ENCODE peak calls at places on chromosomes 12 and 14, in eight cellular contexts. One of them, this sample, is unnamed.

GRCh38 chr14:60035177-60035576 is 56.5 kb upstream of the PCNX4 start:
- DNase-seq in A549: no peak
- DNase-seq in breast epithelium: no peak
- DNase-seq in NB4: no peak
- DNase-seq in testis: no peak
- DNase-seq in suprapubic skin: no peak
- DNase-seq in stomach: no peak
- DNase-seq in adrenal gland: no peak
- DNase-seq in this sample: no peak

GRCh38 chr12:80017261-80017870 is 82.0 kb upstream of the OTOGL start:
- DNase-seq in testis: no peak
- DNase-seq in adrenal gland: no peak
- DNase-seq in breast epithelium: peak
- DNase-seq in stomach: no peak
- DNase-seq in A549: no peak
- DNase-seq in suprapubic skin: no peak
- DNase-seq in NB4: no peak
- DNase-seq in this sample: no peak

GRCh38 chr14:63032056-63032455 is 13.2 kb downstream of the KCNH5 start:
- DNase-seq in testis: no peak
- DNase-seq in adrenal gland: no peak
- DNase-seq in NB4: no peak
- DNase-seq in A549: no peak
- DNase-seq in stomach: no peak
- DNase-seq in breast epithelium: no peak
- DNase-seq in suprapubic skin: no peak
- DNase-seq in this sample: no peak

GRCh38 chr12:2290091-2290490 is 237.3 kb downstream of the CACNA1C start:
- DNase-seq in stomach: no peak
- DNase-seq in A549: no peak
- DNase-seq in adrenal gland: no peak
- DNase-seq in breast epithelium: no peak
- DNase-seq in testis: no peak
- DNase-seq in NB4: no peak
- DNase-seq in suprapubic skin: no peak
- DNase-seq in this sample: no peak

GRCh38 chr12:41724216-41724615 is 420.5 kb downstream of the GXYLT1 start:
- DNase-seq in testis: no peak
- DNase-seq in A549: no peak
- DNase-seq in suprapubic skin: no peak
- DNase-seq in NB4: peak
- DNase-seq in adrenal gland: no peak
- DNase-seq in stomach: no peak
- DNase-seq in breast epithelium: no peak
- DNase-seq in this sample: no peak

GRCh38 chr12:108373111-108373510 is 34.0 kb upstream of the CMKLR1 start:
- DNase-seq in breast epithelium: no peak
- DNase-seq in suprapubic skin: no peak
- DNase-seq in testis: no peak
- DNase-seq in adrenal gland: no peak
- DNase-seq in NB4: no peak
- DNase-seq in stomach: no peak
- DNase-seq in A549: no peak
- DNase-seq in this sample: no peak

GRCh38 chr12:55728185-55728931 is 451 bp downstream of the CD63 start:
- DNase-seq in A549: peak
- DNase-seq in breast epithelium: no peak
- DNase-seq in stomach: peak
- DNase-seq in suprapubic skin: peak
- DNase-seq in adrenal gland: peak
- DNase-seq in testis: peak
- DNase-seq in NB4: peak
- DNase-seq in this sample: peak

GRCh38 chr12:54141534-54142475 is 47.0 kb downstream of the SMUG1 start:
- DNase-seq in adrenal gland: no peak
- DNase-seq in suprapubic skin: no peak
- DNase-seq in breast epithelium: no peak
- DNase-seq in NB4: no peak
- DNase-seq in testis: no peak
- DNase-seq in stomach: no peak
- DNase-seq in A549: no peak
- DNase-seq in this sample: no peak

GRCh38 chr14:96268426-96269358 is 12.7 kb downstream of the BDKRB1 start:
- DNase-seq in breast epithelium: no peak
- DNase-seq in stomach: no peak
- DNase-seq in suprapubic skin: peak
- DNase-seq in A549: peak
- DNase-seq in NB4: peak
- DNase-seq in adrenal gland: peak
- DNase-seq in testis: no peak
- DNase-seq in this sample: no peak
- TF ChIP-seq POLR2A in breast epithelium: no peak
- TF ChIP-seq POLR2A in stomach: no peak
- TF ChIP-seq POLR2A in suprapubic skin: no peak
- TF ChIP-seq POLR2A in A549: no peak
- TF ChIP-seq POLR2A in NB4: no peak
- TF ChIP-seq POLR2A in adrenal gland: no peak
- TF ChIP-seq POLR2A in testis: no peak
- TF ChIP-seq POLR2A in this sample: no peak

GRCh38 chr12:70365648-70366518 is at the start of gene KCNMB4:
- DNase-seq in adrenal gland: peak
- DNase-seq in NB4: peak
- DNase-seq in breast epithelium: no peak
- DNase-seq in testis: peak
- DNase-seq in suprapubic skin: peak
- DNase-seq in A549: peak
- DNase-seq in stomach: peak
- DNase-seq in this sample: peak

GRCh38 chr12:70366581-70367267 is 634 bp downstream of the KCNMB4 start:
- DNase-seq in stomach: peak
- DNase-seq in A549: peak
- DNase-seq in testis: peak
- DNase-seq in adrenal gland: peak
- DNase-seq in NB4: peak
- DNase-seq in suprapubic skin: no peak
- DNase-seq in breast epithelium: no peak
- DNase-seq in this sample: peak

GRCh38 chr12:70365398-70365647 is 767 bp upstream of the KCNMB4 start:
- DNase-seq in stomach: no peak
- DNase-seq in A549: no peak
- DNase-seq in NB4: no peak
- DNase-seq in adrenal gland: no peak
- DNase-seq in breast epithelium: no peak
- DNase-seq in testis: peak
- DNase-seq in suprapubic skin: no peak
- DNase-seq in this sample: no peak

GRCh38 chr12:70364695-70365397 is 1.2 kb upstream of the KCNMB4 start:
- DNase-seq in adrenal gland: no peak
- DNase-seq in testis: peak
- DNase-seq in A549: peak
- DNase-seq in suprapubic skin: no peak
- DNase-seq in breast epithelium: no peak
- DNase-seq in stomach: no peak
- DNase-seq in NB4: no peak
- DNase-seq in this sample: no peak

GRCh38 chr12:70367268-70368141 is 1.4 kb downstream of the KCNMB4 start:
- DNase-seq in breast epithelium: no peak
- DNase-seq in suprapubic skin: no peak
- DNase-seq in A549: no peak
- DNase-seq in NB4: no peak
- DNase-seq in adrenal gland: peak
- DNase-seq in stomach: no peak
- DNase-seq in testis: no peak
- DNase-seq in this sample: no peak
- H3K4me3 ChIP-seq in breast epithelium: peak
- H3K4me3 ChIP-seq in suprapubic skin: peak
- H3K4me3 ChIP-seq in A549: peak
- H3K4me3 ChIP-seq in NB4: no peak
- H3K4me3 ChIP-seq in adrenal gland: peak
- H3K4me3 ChIP-seq in stomach: peak
- H3K4me3 ChIP-seq in testis: peak
- H3K4me3 ChIP-seq in this sample: peak

GRCh38 chr14:99581371-99581770 is 22.6 kb downstream of the CCDC85C start:
- DNase-seq in testis: no peak
- DNase-seq in breast epithelium: no peak
- DNase-seq in suprapubic skin: no peak
- DNase-seq in A549: no peak
- DNase-seq in adrenal gland: no peak
- DNase-seq in stomach: no peak
- DNase-seq in NB4: no peak
- DNase-seq in this sample: no peak

GRCh38 chr14:99576761-99577705 is 27.0 kb downstream of the CCDC85C start:
- DNase-seq in stomach: no peak
- DNase-seq in breast epithelium: no peak
- DNase-seq in testis: no peak
- DNase-seq in NB4: no peak
- DNase-seq in suprapubic skin: no peak
- DNase-seq in adrenal gland: no peak
- DNase-seq in A549: no peak
- DNase-seq in this sample: no peak

GRCh38 chr14:99579903-99580570 is 24.0 kb downstream of the CCDC85C start:
- DNase-seq in NB4: no peak
- DNase-seq in suprapubic skin: no peak
- DNase-seq in adrenal gland: no peak
- DNase-seq in stomach: peak
- DNase-seq in A549: peak
- DNase-seq in testis: no peak
- DNase-seq in breast epithelium: peak
- DNase-seq in this sample: no peak

GRCh38 chr14:99578541-99579044 is 25.4 kb downstream of the CCDC85C start:
- DNase-seq in breast epithelium: no peak
- DNase-seq in suprapubic skin: no peak
- DNase-seq in testis: no peak
- DNase-seq in adrenal gland: peak
- DNase-seq in A549: peak
- DNase-seq in NB4: no peak
- DNase-seq in stomach: no peak
- DNase-seq in this sample: peak

DNA sequence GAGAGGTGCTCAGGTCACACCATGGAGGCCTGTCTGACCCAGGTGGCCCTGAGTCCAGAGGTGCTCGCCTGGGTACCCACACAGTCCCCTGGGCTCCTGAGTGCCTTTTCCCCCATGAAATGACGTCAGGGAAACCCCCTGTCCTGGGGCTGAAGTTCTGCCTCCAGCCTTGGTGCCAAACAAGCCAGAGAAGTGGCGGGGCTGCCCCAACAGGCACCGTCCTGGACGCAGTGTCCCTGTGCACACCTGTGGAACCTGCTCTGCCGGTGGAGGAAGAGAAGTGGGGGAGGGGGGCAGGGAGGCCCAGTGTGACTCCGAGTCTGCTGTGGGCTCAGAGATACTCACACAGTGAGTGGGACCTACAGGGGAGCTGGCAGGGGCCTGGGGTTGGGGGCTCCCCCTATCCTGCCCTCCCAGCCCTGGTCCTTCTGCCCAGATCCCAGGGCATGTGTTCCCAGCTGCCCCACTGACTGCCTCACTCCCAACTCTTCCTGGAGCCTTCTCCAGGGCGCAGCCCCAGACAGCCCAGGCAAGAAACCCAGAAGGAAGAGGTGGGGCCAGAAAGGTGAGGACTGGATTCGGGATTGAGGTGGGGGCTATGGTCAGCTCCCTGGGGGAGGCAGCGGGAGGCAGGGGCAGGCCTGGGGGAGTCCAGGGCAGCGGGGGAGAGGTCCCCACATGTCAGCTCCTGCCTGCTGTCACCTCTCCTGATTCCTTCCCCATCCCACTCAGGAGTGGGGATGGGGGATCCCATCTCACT is 24.8 kb downstream of the CCDC85C start:
- DNase-seq in breast epithelium: peak
- DNase-seq in NB4: no peak
- DNase-seq in A549: peak
- DNase-seq in adrenal gland: no peak
- DNase-seq in stomach: peak
- DNase-seq in testis: no peak
- DNase-seq in suprapubic skin: no peak
- DNase-seq in this sample: no peak
- TF ChIP-seq POLR2A in breast epithelium: no peak
- TF ChIP-seq POLR2A in NB4: no peak
- TF ChIP-seq POLR2A in A549: no peak
- TF ChIP-seq POLR2A in adrenal gland: no peak
- TF ChIP-seq POLR2A in stomach: no peak
- TF ChIP-seq POLR2A in testis: no peak
- TF ChIP-seq POLR2A in suprapubic skin: no peak
- TF ChIP-seq POLR2A in this sample: no peak

DNA sequence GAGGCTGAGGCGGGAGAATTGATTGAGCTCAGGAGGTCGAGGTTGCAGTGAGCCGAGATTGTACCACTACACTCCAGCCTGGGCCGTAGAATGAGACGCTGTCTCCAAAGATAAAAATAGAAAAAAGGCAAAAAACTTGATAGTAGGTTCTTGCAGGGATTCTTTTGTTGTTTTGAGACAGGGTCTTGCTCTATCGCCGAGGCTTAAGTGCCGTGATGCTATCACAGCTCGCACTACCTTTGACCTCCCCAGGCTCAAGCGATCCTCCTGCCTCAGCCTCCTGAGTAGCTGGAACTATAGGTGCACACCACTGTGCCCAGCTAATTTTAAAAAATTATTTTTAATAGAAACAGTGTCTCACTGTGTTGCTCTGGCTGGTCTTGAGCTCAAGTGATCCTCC is 4.7 kb downstream of the GOLGA5 start:
- DNase-seq in stomach: no peak
- DNase-seq in adrenal gland: no peak
- DNase-seq in breast epithelium: no peak
- DNase-seq in suprapubic skin: no peak
- DNase-seq in NB4: no peak
- DNase-seq in A549: no peak
- DNase-seq in testis: no peak
- DNase-seq in this sample: no peak
- H3K4me3 ChIP-seq in stomach: no peak
- H3K4me3 ChIP-seq in adrenal gland: no peak
- H3K4me3 ChIP-seq in breast epithelium: no peak
- H3K4me3 ChIP-seq in suprapubic skin: no peak
- H3K4me3 ChIP-seq in NB4: no peak
- H3K4me3 ChIP-seq in A549: no peak
- H3K4me3 ChIP-seq in testis: no peak
- H3K4me3 ChIP-seq in this sample: no peak